ENCODE peak calls at places on chromosome 18, in five cellular contexts. D is stimulated activated CD4-positive, alpha-beta T cell treated with anti-CD3 and anti-CD28 coated beads, Interleukin-2, amount 100 ng/mL, for 48 hours; I is mammary epithelial cell; R is ovary; V is NCI-H2081. S is an unnamed sample.

GRCh38 chr18:42614619-42615293 is 500.7 kb downstream of the RIT2 start:
- DNase-seq in D (no peak), I (no peak), R (no peak), V (peak; percentile 72), S (peak; percentile 40)

GRCh38 chr18:68564348-68564747 is 150.6 kb downstream of the TMX3 start:
- DNase-seq in D (no peak), I (no peak), R (no peak), V (no peak), S (no peak)

GRCh38 chr18:8617907-8618306 is 8.7 kb downstream of the RAB12 start:
- DNase-seq in D (no peak), I (no peak), R (no peak), V (no peak), S (no peak)

GRCh38 chr18:45733535-45733934 is 9.6 kb downstream of the SLC14A1 start:
- DNase-seq in D (no peak), I (no peak), R (no peak), V (no peak), S (no peak)

GRCh38 chr18:75071866-75072671 is 136.9 kb downstream of the PTGR3 start:
- DNase-seq in D (no peak), I (no peak), R (no peak), V (no peak), S (no peak)

GRCh38 chr18:79625195-79625923 is 54.2 kb upstream of the CTDP1 start:
- DNase-seq in D (no peak), I (no peak), R (no peak), V (no peak), S (peak; percentile 50)

GRCh38 chr18:74290831-74291770 is 662 bp downstream of the CYB5A start:
- DNase-seq in D (no peak), I (peak; percentile 65), R (peak; percentile 65), V (peak; percentile 48), S (peak; percentile 51)

GRCh38 chr18:44802508-44802907 is 121.8 kb downstream of the SETBP1 start:
- DNase-seq in D (no peak), I (peak; percentile 55), R (no peak), V (no peak), S (no peak)

GRCh38 chr18:23281626-23282436 is 146.5 kb downstream of the CABLES1 start:
- DNase-seq in D (no peak), I (peak; percentile 94), R (no peak), V (no peak), S (no peak)

GRCh38 chr18:77052656-77053309 is 79.8 kb downstream of the MBP start:
- DNase-seq in D (no peak), I (no peak), R (no peak), V (no peak), S (no peak)

GRCh38 chr18:80109676-80110078 is 615 bp downstream of the ADNP2 start:
- DNase-seq in D (no peak), I (peak; percentile 50), R (peak; percentile 59), V (peak; percentile 8), S (peak; percentile 39)

GRCh38 chr18:75209129-75209951 is at the start of gene PTGR3:
- DNase-seq in D (peak; percentile 67), I (peak; percentile 81), R (peak; percentile 88), V (peak; percentile 90), S (peak; percentile 94)

GRCh38 chr18:72283148-72283925 is 260.8 kb downstream of the CBLN2 start:
- DNase-seq in D (no peak), I (no peak), R (no peak), V (no peak), S (no peak)

GRCh38 chr18:23053756-23054457 is 81.4 kb upstream of the CABLES1 start:
- DNase-seq in D (no peak), I (peak; percentile 49), R (no peak), V (no peak), S (no peak)

GRCh38 chr18:12460874-12461273 is 53.1 kb downstream of the PRELID3A start:
- DNase-seq in D (no peak), I (no peak), R (no peak), V (no peak), S (no peak)

GRCh38 chr18:46042571-46043123 is 29.4 kb downstream of the PSTPIP2 start:
- DNase-seq in D (no peak), I (peak; percentile 92), R (no peak), V (no peak), S (no peak)

GRCh38 chr18:8609711-8610441 is 639 bp downstream of the RAB12 start:
- DNase-seq in D (peak; percentile 3), I (no peak), R (peak; percentile 48), V (no peak), S (no peak)

GRCh38 chr18:12408247-12408869 is 629 bp downstream of the PRELID3A start:
- DNase-seq in D (no peak), I (no peak), R (no peak), V (no peak), S (no peak)

GRCh38 chr18:78241535-78242306 is 737.9 kb upstream of the SALL3 start:
- DNase-seq in D (no peak), I (no peak), R (no peak), V (no peak), S (no peak)

GRCh38 chr18:78896111-78896510 is 83.5 kb upstream of the SALL3 start:
- DNase-seq in D (no peak), I (no peak), R (no peak), V (no peak), S (no peak)

GRCh38 chr18:76565238-76566173 is 70.5 kb upstream of the ZNF516 start:
- DNase-seq in D (no peak), I (peak; percentile 92), R (peak; percentile 75), V (no peak), S (peak; percentile 78)

GRCh38 chr18:46677609-46678470 is 20.8 kb upstream of the LOXHD1 start:
- DNase-seq in D (no peak), I (peak; percentile 33), R (no peak), V (no peak), S (no peak)

GRCh38 chr18:22778996-22779395 is 154.1 kb upstream of the RBBP8 start:
- DNase-seq in D (no peak), I (no peak), R (no peak), V (no peak), S (peak; percentile 37)

GRCh38 chr18:3581890-3582289 is 131.9 kb downstream of the TGIF1 start:
- DNase-seq in D (no peak), I (no peak), R (no peak), V (no peak), S (no peak)

GRCh38 chr18:23689616-23690504 is 607 bp downstream of the LAMA3 start:
- DNase-seq in D (no peak), I (peak; percentile 19), R (peak; percentile 38), V (no peak), S (no peak)

GRCh38 chr18:3836483-3836882 is 386.5 kb downstream of the TGIF1 start:
- DNase-seq in D (no peak), I (no peak), R (no peak), V (no peak), S (no peak)

GRCh38 chr18:79191956-79192355 is 122.8 kb downstream of the ATP9B start:
- DNase-seq in D (no peak), I (no peak), R (no peak), V (no peak), S (no peak)

GRCh38 chr18:23719634-23720201 is 30.5 kb downstream of the LAMA3 start:
- DNase-seq in D (no peak), I (peak; percentile 97), R (no peak), V (no peak), S (peak; percentile 48)

GRCh38 chr18:28115149-28115550 is 61.8 kb downstream of the CDH2 start:
- DNase-seq in D (no peak), I (peak; percentile 85), R (no peak), V (no peak), S (no peak)

GRCh38 chr18:49025767-49026500 is 75.2 kb upstream of the SMAD7 start:
- DNase-seq in D (no peak), I (no peak), R (no peak), V (no peak), S (no peak)

GRCh38 chr18:45548614-45549013 is 66.7 kb upstream of the SLC14A2 start:
- DNase-seq in D (no peak), I (no peak), R (no peak), V (no peak), S (no peak)

GRCh38 chr18:22420649-22421048 is 2.9 kb upstream of the CTAGE1 start:
- DNase-seq in D (no peak), I (no peak), R (no peak), V (no peak), S (no peak)

GRCh38 chr18:48192542-48192941 is 216.6 kb downstream of the ZBTB7C start:
- DNase-seq in D (no peak), I (no peak), R (no peak), V (no peak), S (no peak)

GRCh38 chr18:79518683-79519128 is 123.0 kb downstream of the NFATC1 start:
- DNase-seq in D (no peak), I (no peak), R (no peak), V (no peak), S (no peak)

GRCh38 chr18:6557470-6558245 is 142.9 kb upstream of the L3MBTL4 start:
- DNase-seq in D (no peak), I (no peak), R (no peak), V (no peak), S (no peak)

GRCh38 chr18:28109781-28110460 is 67.0 kb downstream of the CDH2 start:
- DNase-seq in D (no peak), I (no peak), R (no peak), V (no peak), S (no peak)

GRCh38 chr18:45760443-45761036 is 36.6 kb downstream of the SLC14A1 start:
- DNase-seq in D (no peak), I (no peak), R (no peak), V (no peak), S (no peak)

GRCh38 chr18:2958819-2959298 is 54.1 kb downstream of the LPIN2 start:
- DNase-seq in D (no peak), I (no peak), R (no peak), V (no peak), S (no peak)

GRCh38 chr18:8662574-8663255 is 42.6 kb upstream of the MTCL1 start:
- DNase-seq in D (no peak), I (no peak), R (no peak), V (peak; percentile 79), S (no peak)

GRCh38 chr18:61912476-61912875 is 19.7 kb upstream of the RNF152 start:
- DNase-seq in D (no peak), I (no peak), R (no peak), V (no peak), S (no peak)

S was measured in heart left ventricle.